ENCODE peak calls at places on chromosomes 4 and X, in six cellular contexts. Z is naive thymus-derived CD8-positive, alpha-beta T cell; G is natural killer cell; E is NCI-H774; D is fibroblast of mammary gland; R is IMR-90. I is an unnamed sample.

GRCh38 chrX:619812-620493 is 10.6 kb upstream of the SHOX start:
- DNase-seq in G (no peak), D (no peak), Z (no peak), R (no peak), E (no peak), I (no peak)

GRCh38 chr4:6855692-6856297 is 53.8 kb upstream of the TBC1D14 start:
- DNase-seq in G (no peak), R (peak), E (no peak), Z (no peak), D (peak), I (peak)

GRCh38 chrX:155086202-155086840 is 15.0 kb downstream of the BRCC3 start:
- DNase-seq in E (no peak), D (peak), R (peak), Z (peak), G (peak), I (peak)

GRCh38 chr4:123037809-123038208 is 115.4 kb upstream of the NUDT6 start:
- DNase-seq in R (peak), E (no peak), G (no peak), Z (no peak), D (peak), I (peak)

GRCh38 chr4:169439244-169439643 is 168.5 kb upstream of the SH3RF1 start:
- DNase-seq in G (no peak), Z (no peak), D (peak), R (peak), E (no peak), I (no peak)

GRCh38 chrX:49934148-49934547 is 11.8 kb downstream of the CLCN5 start:
- DNase-seq in G (no peak), E (no peak), R (no peak), D (peak), Z (no peak), I (peak)

GRCh38 chr4:82382756-82383155 is 9.0 kb upstream of the HNRNPD start:
- DNase-seq in G (no peak), Z (no peak), E (no peak), R (no peak), D (no peak), I (no peak)

GRCh38 chrX:371907-372306 is 14.8 kb downstream of the PPP2R3B start:
- DNase-seq in E (no peak), G (no peak), D (no peak), R (no peak), Z (no peak), I (no peak)

GRCh38 chr4:3449047-3449573 is 7.3 kb downstream of the HGFAC start:
- DNase-seq in G (no peak), D (no peak), Z (no peak), E (no peak), R (no peak), I (no peak)

GRCh38 chrX:145405012-145405411 is 157.7 kb downstream of the SPANXN1 start:
- DNase-seq in R (peak), D (peak), G (no peak), Z (no peak), E (peak), I (no peak)

GRCh38 chr4:2266181-2266580 is 4.3 kb upstream of the MXD4 start:
- DNase-seq in E (no peak), D (no peak), Z (no peak), R (no peak), G (no peak), I (no peak)

GRCh38 chr4:123827511-123827910 is 430.9 kb downstream of the SPRY1 start:
- DNase-seq in D (no peak), Z (no peak), G (no peak), E (no peak), R (no peak), I (no peak)

GRCh38 chrX:101427954-101428353 is 19.9 kb downstream of the HNRNPH2 start:
- DNase-seq in E (no peak), R (no peak), Z (no peak), G (no peak), D (no peak), I (no peak)

GRCh38 chr4:89413518-89413917 is 105.9 kb upstream of the GPRIN3 start:
- DNase-seq in D (no peak), R (no peak), G (no peak), E (no peak), Z (no peak), I (no peak)

GRCh38 chr4:1516881-1517480 is 110.7 kb upstream of the NKX1-1 start:
- DNase-seq in G (no peak), Z (no peak), R (no peak), E (no peak), D (no peak), I (no peak)

GRCh38 chrX:50495616-50496015 is 25.0 kb upstream of the DGKK start:
- DNase-seq in E (no peak), Z (no peak), D (peak), G (no peak), R (no peak), I (no peak)

GRCh38 chr4:15003891-15004700 is 1.8 kb downstream of the CPEB2 start:
- DNase-seq in Z (peak), R (no peak), E (no peak), G (peak), D (no peak), I (no peak)

GRCh38 chr4:2043396-2044118 is 15.6 kb upstream of the NAT8L start:
- DNase-seq in R (no peak), Z (no peak), E (no peak), G (no peak), D (no peak), I (no peak)

GRCh38 chr4:112327950-112328349 is 30.8 kb downstream of the ALPK1 start:
- DNase-seq in D (peak), Z (peak), E (peak), G (no peak), R (peak), I (peak)

GRCh38 chr4:7021930-7022658 is 21.1 kb upstream of the TADA2B start:
- DNase-seq in D (peak), G (no peak), E (no peak), R (peak), Z (no peak), I (peak)

GRCh38 chrX:30309139-30309571 is at the start of gene NR0B1:
- DNase-seq in D (no peak), R (no peak), Z (no peak), E (peak), G (no peak), I (no peak)

GRCh38 chr4:4507923-4508322 is 33.9 kb downstream of the STX18 start:
- DNase-seq in R (no peak), E (no peak), Z (no peak), D (no peak), G (no peak), I (no peak)

GRCh38 chr4:7394681-7395451 is 39.9 kb downstream of the PSAPL1 start:
- DNase-seq in G (no peak), Z (no peak), R (no peak), D (no peak), E (no peak), I (no peak)

GRCh38 chr4:38818441-38818976 is 13.9 kb upstream of the TLR1 start:
- DNase-seq in E (no peak), D (no peak), R (no peak), G (no peak), Z (no peak), I (no peak)

GRCh38 chrX:84046403-84046984 is 141.5 kb downstream of the RPS6KA6 start:
- DNase-seq in R (peak), D (peak), Z (peak), G (no peak), E (no peak), I (peak)

GRCh38 chrX:10404435-10404834 is 215.9 kb downstream of the MID1 start:
- DNase-seq in D (peak), R (peak), Z (no peak), G (no peak), E (no peak), I (peak)

I was measured in HCEC 1CT.